ENCODE peak calls at places on chromosomes 16 and 17, in nine cellular contexts. G is HCT116, F is A549, H is GM23338, S is Panc1, Z is K562, J is HepG2, M is SK-N-SH, C is GM12878. O is an unnamed sample.

GRCh38 chr16:23435500-23435899 is 17.5 kb downstream of the COG7 start:
- DNase-seq in S (no peak), M (peak), G (peak), J (peak), C (peak), Z (peak), F (peak), H (peak), O (peak)

GRCh38 chr16:88374736-88375135 is 8.0 kb upstream of the ZNF469 start:
- DNase-seq in S (no peak), F (no peak), Z (no peak), M (peak), H (no peak), J (no peak), G (no peak), C (no peak), O (no peak)

GRCh38 chr16:66399031-66399430 is 28.1 kb upstream of the BEAN1 start:
- DNase-seq in J (no peak), C (no peak), Z (no peak), H (no peak), F (no peak), G (no peak), M (no peak), S (no peak), O (no peak)

GRCh38 chr16:9109255-9109654 is 17.8 kb downstream of the HAPSTR1 start:
- DNase-seq in Z (no peak), M (no peak), J (no peak), H (no peak), F (no peak), G (no peak), C (no peak), S (no peak), O (no peak)

GRCh38 chr17:47889734-47890529 is 6.1 kb upstream of the SP2 start:
- DNase-seq in C (no peak), M (peak), H (peak), S (no peak), F (peak), Z (peak), J (peak), G (peak), O (peak)

GRCh38 chr17:40366861-40367518 is 2.5 kb upstream of the GJD3 start:
- DNase-seq in Z (no peak), F (no peak), G (no peak), S (no peak), C (no peak), J (no peak), H (no peak), M (no peak), O (no peak)

GRCh38 chr17:73566905-73567782 is 77.1 kb downstream of the SDK2 start:
- DNase-seq in M (no peak), C (no peak), S (no peak), H (peak), G (no peak), Z (no peak), F (no peak), J (no peak), O (no peak)

GRCh38 chr17:45231481-45232116 is 9.9 kb downstream of the FMNL1 start:
- DNase-seq in F (peak), M (peak), Z (no peak), C (no peak), J (peak), G (no peak), S (no peak), H (peak), O (no peak)

GRCh38 chr16:87443031-87443430 is 49.8 kb downstream of the ZCCHC14 start:
- DNase-seq in M (no peak), C (no peak), J (no peak), G (no peak), F (no peak), H (no peak), S (no peak), Z (no peak), O (no peak)

GRCh38 chr17:59506907-59507726 is 58.3 kb upstream of the DHX40 start:
- DNase-seq in F (no peak), S (no peak), C (no peak), J (no peak), M (no peak), H (no peak), G (no peak), Z (no peak), O (no peak)

GRCh38 chr17:31309525-31309924 is 4.3 kb downstream of the EVI2B start:
- DNase-seq in H (no peak), C (peak), G (no peak), Z (no peak), F (no peak), S (no peak), J (no peak), M (no peak), O (peak)

GRCh38 chr16:11914759-11915643 is 755 bp downstream of the GSPT1 start:
- DNase-seq in H (peak), M (peak), Z (peak), G (no peak), J (no peak), S (no peak), F (no peak), C (no peak), O (peak)

GRCh38 chr17:69967910-69968411 is 107.1 kb upstream of the KCNJ16 start:
- DNase-seq in C (no peak), J (no peak), Z (no peak), G (no peak), H (no peak), S (no peak), F (no peak), M (no peak), O (no peak)

GRCh38 chr17:68498479-68499326 is 13.5 kb upstream of the PRKAR1A start:
- DNase-seq in Z (no peak), J (no peak), M (peak), G (no peak), C (no peak), H (no peak), F (no peak), S (no peak), O (peak)

GRCh38 chr16:16047761-16048160 is 98.3 kb downstream of the ABCC1 start:
- DNase-seq in C (no peak), G (no peak), S (no peak), M (no peak), F (no peak), J (no peak), Z (no peak), H (no peak), O (no peak)

GRCh38 chr17:82527893-82528292 is 8.4 kb downstream of the FOXK2 start:
- DNase-seq in G (no peak), M (no peak), F (no peak), S (no peak), J (no peak), Z (no peak), C (no peak), H (no peak), O (no peak)

GRCh38 chr16:3214904-3215600 is 19.9 kb downstream of the ZNF200 start:
- DNase-seq in G (no peak), Z (no peak), M (no peak), H (no peak), S (no peak), J (no peak), C (no peak), F (no peak), O (peak)

DNA sequence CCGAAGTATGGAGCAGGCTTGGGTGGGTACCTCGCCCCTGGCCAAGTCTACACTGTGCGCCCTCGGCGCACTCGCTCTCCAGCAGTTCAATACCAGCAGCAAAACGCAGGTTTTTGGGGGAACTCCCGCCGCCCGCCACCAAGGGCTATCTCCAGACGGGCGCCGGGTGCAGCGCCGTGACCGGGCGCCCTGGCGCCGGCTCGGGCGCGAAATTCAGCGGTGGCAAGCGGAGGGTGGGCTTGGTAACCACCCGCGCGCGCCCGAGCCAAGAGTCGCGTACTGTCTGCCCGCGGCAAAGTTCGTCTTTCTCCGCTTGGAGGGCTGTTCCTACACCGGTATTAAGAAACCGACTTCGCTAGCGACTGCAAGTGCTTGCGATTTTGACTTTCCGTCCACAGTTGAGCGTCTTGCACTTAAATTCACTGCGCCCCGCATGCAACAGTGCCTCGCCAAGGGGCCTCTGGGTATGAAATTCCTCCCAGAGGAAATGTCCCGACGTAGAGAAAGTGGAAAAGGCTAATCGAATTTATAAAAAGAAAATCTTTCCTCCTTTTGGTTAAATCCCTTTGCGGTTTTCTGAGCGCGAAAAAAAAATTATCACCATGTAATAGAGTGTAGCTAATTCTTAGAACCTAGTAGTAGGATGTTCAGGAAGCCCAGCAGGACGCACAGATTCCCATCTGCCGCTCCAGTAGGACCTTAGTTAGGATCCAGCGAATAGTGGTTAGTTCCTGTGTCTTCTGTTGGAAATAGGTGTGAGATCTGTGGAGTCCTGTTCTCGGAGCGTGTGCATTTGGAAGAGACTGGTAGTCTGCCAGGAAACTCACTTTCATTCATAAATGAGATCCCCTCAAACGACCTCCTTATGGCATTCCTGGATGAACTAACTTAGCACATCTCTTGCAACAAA is 5.1 kb upstream of the SALL1 start:
- DNase-seq in H (peak), Z (no peak), J (no peak), G (no peak), S (no peak), C (no peak), M (peak), F (no peak), O (no peak)
- H3K4me3 ChIP-seq in H (peak), Z (no peak), J (peak), G (no peak), S (peak), C (no peak), M (peak), F (peak), O (no peak)

DNA sequence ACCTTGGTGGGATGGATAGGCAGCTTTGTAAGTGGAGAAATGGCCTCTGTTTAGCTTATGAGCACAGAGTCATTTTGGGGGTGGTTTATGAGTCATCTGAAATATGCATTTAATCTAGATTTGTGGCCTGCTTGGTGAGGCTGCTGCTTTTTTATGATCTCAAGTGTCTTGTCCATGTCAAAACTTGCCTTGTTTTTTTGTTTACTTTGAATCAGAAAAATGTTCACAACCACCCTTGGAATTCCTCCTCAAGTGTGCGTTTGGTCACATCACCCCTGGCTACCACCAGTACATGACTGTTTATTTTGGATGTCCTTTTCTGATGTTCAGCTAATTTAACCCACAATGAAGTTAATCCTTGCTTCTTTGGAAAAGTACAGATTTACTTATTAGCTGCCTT is 64.6 kb downstream of the FTO start:
- DNase-seq in Z (peak), H (no peak), F (peak), G (peak), J (no peak), S (no peak), M (no peak), C (no peak), O (no peak)
- TF ChIP-seq REST in Z (no peak), H (no peak), F (no peak), G (no peak), J (no peak), S (no peak), M (no peak), C (no peak), O (no peak)

GRCh38 chr17:79163071-79163470 is 88.4 kb downstream of the ENGASE start:
- DNase-seq in J (no peak), S (no peak), H (no peak), Z (no peak), G (no peak), C (no peak), M (no peak), F (no peak), O (no peak)
- H3K4me3 ChIP-seq in J (no peak), S (no peak), H (no peak), Z (no peak), G (no peak), C (no peak), M (no peak), F (no peak), O (no peak)

GRCh38 chr16:73354426-73354825 is 306.5 kb upstream of the ZFHX3 start:
- DNase-seq in S (no peak), M (no peak), C (no peak), J (no peak), F (no peak), H (no peak), G (no peak), Z (no peak), O (no peak)
- TF ChIP-seq REST in S (no peak), M (no peak), C (no peak), J (no peak), F (no peak), H (no peak), G (no peak), Z (no peak), O (no peak)

GRCh38 chr17:80833952-80834895 is 157.4 kb upstream of the CHMP6 start:
- DNase-seq in C (no peak), J (no peak), S (no peak), Z (no peak), M (peak), F (no peak), H (no peak), G (no peak), O (no peak)
- H3K4me3 ChIP-seq in C (no peak), J (no peak), S (no peak), Z (no peak), M (no peak), F (no peak), H (no peak), G (no peak), O (no peak)